ENCODE peak calls at places on chromosomes 7 and 10, in nine cellular contexts. N, D, T, A, I, Q, B, C and M are unnamed samples.

GRCh38 chr7:47819054-47819920 is 129.0 kb downstream of the PKD1L1 start:
- DNase-seq in B (peak), T (peak), I (peak), N (peak), D (no peak), A (peak), C (no peak), Q (peak), M (peak)

GRCh38 chr10:17669185-17669872 is 25.4 kb downstream of the STAM start:
- DNase-seq in T (no peak), N (no peak), C (no peak), Q (no peak), B (no peak), A (peak), I (no peak), D (no peak), M (no peak)

GRCh38 chr10:31602541-31603244 is 283.7 kb downstream of the ZEB1 start:
- DNase-seq in D (no peak), A (no peak), T (peak), C (no peak), N (peak), B (peak), Q (peak), I (peak), M (peak)

GRCh38 chr7:132183822-132184380 is 392.4 kb downstream of the PLXNA4 start:
- DNase-seq in C (no peak), Q (no peak), T (no peak), A (no peak), B (no peak), N (no peak), D (no peak), I (no peak), M (no peak)

GRCh38 chr7:12861070-12861469 is 173.6 kb downstream of the ARL4A start:
- DNase-seq in N (no peak), B (no peak), D (no peak), C (no peak), I (no peak), A (no peak), T (peak), Q (no peak), M (no peak)

GRCh38 chr7:2821161-2821841 is 22.8 kb downstream of the GNA12 start:
- DNase-seq in Q (no peak), A (peak), B (peak), C (peak), N (no peak), D (no peak), I (no peak), T (peak), M (peak)

GRCh38 chr10:76582536-76582935 is 1055.1 kb downstream of the KCNMA1 start:
- DNase-seq in D (no peak), Q (no peak), A (no peak), C (no peak), N (no peak), B (no peak), T (peak), I (no peak), M (no peak)

GRCh38 chr10:17954856-17955255 is 3.1 kb downstream of the SLC39A12 start:
- DNase-seq in A (no peak), D (no peak), Q (no peak), I (no peak), B (no peak), T (peak), N (no peak), C (no peak), M (no peak)

GRCh38 chr10:101545898-101546297 is 42.2 kb downstream of the POLL start:
- DNase-seq in C (no peak), N (no peak), T (no peak), I (no peak), Q (peak), A (no peak), B (peak), D (no peak), M (peak)

GRCh38 chr10:119755446-119755845 is 29.6 kb downstream of the INPP5F start:
- DNase-seq in C (no peak), Q (no peak), D (no peak), A (no peak), I (no peak), B (no peak), N (no peak), T (no peak), M (no peak)

GRCh38 chr10:16612148-16612742 is 90.6 kb upstream of the C1QL3 start:
- DNase-seq in T (peak), D (no peak), C (no peak), A (no peak), B (no peak), I (no peak), N (no peak), Q (no peak), M (no peak)

GRCh38 chr10:130301026-130301892 is 165.1 kb downstream of the GLRX3 start:
- DNase-seq in B (no peak), D (peak), Q (no peak), I (peak), N (no peak), C (peak), T (peak), A (peak), M (peak)

GRCh38 chr7:139647812-139648616 is 124.5 kb downstream of the CLEC2L start:
- DNase-seq in D (no peak), T (no peak), B (no peak), I (no peak), A (no peak), Q (no peak), N (no peak), C (no peak), M (no peak)

GRCh38 chr10:90417056-90417455 is 440.8 kb downstream of the HTR7 start:
- DNase-seq in A (no peak), C (no peak), D (no peak), N (no peak), Q (no peak), T (peak), B (no peak), I (no peak), M (no peak)

GRCh38 chr7:29987821-29988317 is 1.7 kb downstream of the SCRN1 start:
- DNase-seq in D (no peak), C (peak), Q (no peak), I (no peak), A (no peak), T (peak), B (peak), N (no peak), M (peak)